ENCODE peak calls at places on chromosomes 11 and 22, in nine cellular contexts. V, R, H, K, G, E, W, T and S are unnamed samples.

GRCh38 chr11:31264834-31265233 is 104.7 kb downstream of the DCDC1 start:
- DNase-seq in R (no peak), E (no peak), W (no peak), K (no peak), G (no peak), H (no peak), T (no peak), V (no peak), S (no peak)

GRCh38 chr11:126416542-126417090 is 61.1 kb downstream of the ST3GAL4 start:
- DNase-seq in R (peak), G (peak), T (peak), H (no peak), W (peak), E (peak), V (peak), K (peak), S (peak)

GRCh38 chr11:279966-280761 is 2.0 kb downstream of the NLRP6 start:
- DNase-seq in G (no peak), K (no peak), V (no peak), H (peak), R (no peak), E (no peak), W (no peak), T (peak), S (no peak)

GRCh38 chr22:48836673-48837340 is 990.9 kb downstream of the BRD1 start:
- DNase-seq in H (no peak), G (no peak), T (no peak), K (no peak), E (no peak), W (no peak), R (no peak), V (no peak), S (no peak)

GRCh38 chr11:23021287-23021863 is 161.1 kb upstream of the CCDC179 start:
- DNase-seq in V (no peak), H (peak), K (no peak), R (no peak), W (no peak), T (peak), G (no peak), E (no peak), S (no peak)

GRCh38 chr11:12841946-12842630 is 167.0 kb upstream of the RASSF10 start:
- DNase-seq in R (no peak), T (peak), H (peak), V (no peak), K (no peak), W (no peak), G (no peak), E (no peak), S (no peak)

GRCh38 chr22:28029962-28030361 is 110.9 kb upstream of the PITPNB start:
- DNase-seq in V (no peak), W (peak), R (no peak), G (no peak), E (no peak), T (no peak), K (no peak), H (no peak), S (no peak)

GRCh38 chr11:41392591-41392990 is 66.9 kb downstream of the LRRC4C start:
- DNase-seq in E (no peak), K (no peak), W (no peak), T (peak), H (no peak), V (no peak), G (no peak), R (no peak), S (no peak)

GRCh38 chr11:926341-926916 is 759 bp downstream of the AP2A2 start:
- DNase-seq in R (no peak), V (no peak), W (no peak), K (peak), H (peak), E (no peak), T (peak), G (no peak), S (no peak)

GRCh38 chr11:121253951-121254350 is 38.6 kb upstream of the SC5D start:
- DNase-seq in H (no peak), K (no peak), E (no peak), T (no peak), R (no peak), V (no peak), W (no peak), G (no peak), S (no peak)

GRCh38 chr11:2553886-2554285 is 109.1 kb downstream of the KCNQ1 start:
- DNase-seq in T (no peak), H (no peak), W (no peak), E (no peak), R (no peak), V (no peak), G (no peak), K (no peak), S (no peak)

GRCh38 chr11:3836903-3837302 is 3.9 kb downstream of the RHOG start:
- DNase-seq in V (no peak), R (no peak), H (no peak), E (peak), W (no peak), K (peak), T (no peak), G (peak), S (peak)

GRCh38 chr11:110988731-110989130 is 256.8 kb upstream of the POU2AF2 start:
- DNase-seq in R (no peak), V (no peak), H (no peak), E (no peak), K (no peak), G (no peak), W (no peak), T (peak), S (no peak)

GRCh38 chr11:110990316-110990715 is 255.2 kb upstream of the POU2AF2 start:
- DNase-seq in W (no peak), E (no peak), G (no peak), R (no peak), T (no peak), V (no peak), K (no peak), H (no peak), S (no peak)

GRCh38 chr11:110992481-110992880 is 253.0 kb upstream of the POU2AF2 start:
- DNase-seq in R (no peak), H (no peak), T (no peak), G (no peak), E (no peak), V (no peak), K (no peak), W (no peak), S (no peak)

GRCh38 chr11:110991621-110992355 is 253.7 kb upstream of the POU2AF2 start:
- DNase-seq in K (peak), R (no peak), G (no peak), T (peak), W (no peak), E (no peak), H (no peak), V (no peak), S (no peak)

DNA sequence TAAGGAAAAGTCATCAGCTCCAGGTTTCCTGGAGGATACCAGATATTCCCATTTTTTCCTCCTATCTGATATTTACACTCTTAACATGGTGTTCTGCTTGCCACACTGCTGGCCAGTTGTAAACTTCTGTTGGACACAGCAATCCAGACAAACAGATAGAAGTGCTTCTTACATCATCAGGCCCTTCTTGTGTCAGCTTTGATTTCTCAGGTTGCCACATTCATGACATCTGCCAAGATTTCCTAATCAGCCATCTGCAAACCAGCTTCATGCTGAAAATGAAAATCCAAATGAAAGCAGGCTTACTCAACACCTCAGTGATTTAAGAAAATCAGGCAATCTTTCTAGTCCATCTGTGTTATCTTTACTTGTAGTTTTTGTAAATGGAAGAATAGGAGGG is 255.8 kb upstream of the POU2AF2 start:
- DNase-seq in W (no peak), V (no peak), G (no peak), R (no peak), T (peak), H (no peak), K (no peak), E (no peak), S (no peak)
- H3K27ac ChIP-seq in W (no peak), V (no peak), G (no peak), R (no peak), T (no peak), H (no peak), K (no peak), E (no peak), S (no peak)

GRCh38 chr11:45147871-45148270 is 1.4 kb downstream of the PRDM11 start:
- DNase-seq in H (no peak), R (no peak), T (no peak), G (no peak), W (no peak), V (no peak), K (no peak), E (no peak), S (no peak)
- H3K4me3 ChIP-seq in H (peak), R (peak), T (peak), G (peak), W (peak), V (peak), K (peak), E (peak), S (peak)

GRCh38 chr22:31627223-31627731 is 34.7 kb downstream of the PISD start:
- DNase-seq in V (no peak), W (no peak), R (no peak), T (no peak), K (peak), G (no peak), E (no peak), H (no peak), S (no peak)

GRCh38 chr22:31628362-31628761 is 33.7 kb downstream of the PISD start:
- DNase-seq in K (no peak), W (no peak), E (no peak), V (no peak), G (no peak), R (no peak), T (no peak), H (no peak), S (no peak)

GRCh38 chr22:31625257-31625640 is 36.8 kb downstream of the PISD start:
- DNase-seq in H (no peak), E (no peak), G (no peak), W (no peak), K (no peak), T (no peak), R (no peak), V (no peak), S (no peak)

GRCh38 chr22:31625661-31626426 is 36.2 kb downstream of the PISD start:
- DNase-seq in R (no peak), E (peak), W (no peak), G (no peak), K (peak), V (no peak), H (no peak), T (peak), S (no peak)

GRCh38 chr22:31626427-31627150 is 35.4 kb downstream of the PISD start:
- DNase-seq in H (no peak), K (peak), E (no peak), W (no peak), G (no peak), V (no peak), T (no peak), R (no peak), S (no peak)
- H3K27ac ChIP-seq in H (no peak), K (peak), E (peak), W (peak), G (no peak), V (peak), T (no peak), R (no peak), S (peak)

GRCh38 chr22:46052331-46052771 is 75.4 kb upstream of the WNT7B start:
- DNase-seq in K (no peak), R (no peak), W (peak), G (no peak), T (peak), H (no peak), E (peak), V (no peak), S (no peak)
- H3K4me3 ChIP-seq in K (peak), R (peak), W (peak), G (no peak), T (peak), H (no peak), E (peak), V (peak), S (peak)

GRCh38 chr11:116859175-116859574 is 21.8 kb upstream of the APOA1 start:
- DNase-seq in T (no peak), G (no peak), R (no peak), W (no peak), V (no peak), E (no peak), H (no peak), K (no peak), S (no peak)

GRCh38 chr11:116862101-116862637 is 24.7 kb upstream of the APOA1 start:
- DNase-seq in G (no peak), R (no peak), W (no peak), E (no peak), H (no peak), V (no peak), T (no peak), K (no peak), S (no peak)

GRCh38 chr11:116857936-116858335 is 20.5 kb upstream of the APOA1 start:
- DNase-seq in T (peak), W (no peak), V (no peak), H (no peak), K (no peak), G (no peak), E (no peak), R (no peak), S (no peak)

GRCh38 chr11:116861539-116861938 is 24.1 kb upstream of the APOA1 start:
- DNase-seq in G (no peak), E (no peak), K (no peak), R (no peak), H (no peak), W (no peak), V (no peak), T (peak), S (no peak)

GRCh38 chr11:116860303-116860702 is 22.9 kb upstream of the APOA1 start:
- DNase-seq in T (no peak), V (no peak), R (no peak), W (no peak), K (no peak), G (no peak), E (no peak), H (no peak), S (no peak)
- H3K27ac ChIP-seq in T (no peak), V (no peak), R (no peak), W (no peak), K (no peak), G (no peak), E (no peak), H (no peak), S (no peak)

DNA sequence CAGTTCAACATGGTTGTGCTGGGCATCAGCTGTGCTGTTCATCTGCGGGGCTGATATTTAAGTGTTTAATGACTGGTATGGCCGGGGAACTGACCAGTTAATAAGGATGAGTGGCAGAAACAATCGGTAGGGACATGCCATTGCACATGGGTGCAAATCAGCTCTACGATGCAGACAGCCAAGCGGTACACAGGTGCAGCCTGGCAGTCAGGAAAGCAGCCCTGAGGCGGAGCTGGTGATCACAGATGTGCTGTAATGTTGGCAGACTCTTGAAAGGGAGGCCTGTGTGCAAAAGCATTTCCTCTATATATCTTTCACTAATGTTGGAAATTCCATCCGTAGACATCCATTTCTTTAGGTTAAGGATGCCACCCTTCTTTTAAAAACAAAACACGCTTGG is 1.1 kb downstream of the MMP20 start:
- DNase-seq in V (no peak), K (no peak), H (no peak), W (no peak), T (no peak), E (no peak), R (no peak), G (no peak), S (no peak)
- H3K4me3 ChIP-seq in V (no peak), K (no peak), H (no peak), W (no peak), T (no peak), E (no peak), R (no peak), G (no peak), S (no peak)

DNA sequence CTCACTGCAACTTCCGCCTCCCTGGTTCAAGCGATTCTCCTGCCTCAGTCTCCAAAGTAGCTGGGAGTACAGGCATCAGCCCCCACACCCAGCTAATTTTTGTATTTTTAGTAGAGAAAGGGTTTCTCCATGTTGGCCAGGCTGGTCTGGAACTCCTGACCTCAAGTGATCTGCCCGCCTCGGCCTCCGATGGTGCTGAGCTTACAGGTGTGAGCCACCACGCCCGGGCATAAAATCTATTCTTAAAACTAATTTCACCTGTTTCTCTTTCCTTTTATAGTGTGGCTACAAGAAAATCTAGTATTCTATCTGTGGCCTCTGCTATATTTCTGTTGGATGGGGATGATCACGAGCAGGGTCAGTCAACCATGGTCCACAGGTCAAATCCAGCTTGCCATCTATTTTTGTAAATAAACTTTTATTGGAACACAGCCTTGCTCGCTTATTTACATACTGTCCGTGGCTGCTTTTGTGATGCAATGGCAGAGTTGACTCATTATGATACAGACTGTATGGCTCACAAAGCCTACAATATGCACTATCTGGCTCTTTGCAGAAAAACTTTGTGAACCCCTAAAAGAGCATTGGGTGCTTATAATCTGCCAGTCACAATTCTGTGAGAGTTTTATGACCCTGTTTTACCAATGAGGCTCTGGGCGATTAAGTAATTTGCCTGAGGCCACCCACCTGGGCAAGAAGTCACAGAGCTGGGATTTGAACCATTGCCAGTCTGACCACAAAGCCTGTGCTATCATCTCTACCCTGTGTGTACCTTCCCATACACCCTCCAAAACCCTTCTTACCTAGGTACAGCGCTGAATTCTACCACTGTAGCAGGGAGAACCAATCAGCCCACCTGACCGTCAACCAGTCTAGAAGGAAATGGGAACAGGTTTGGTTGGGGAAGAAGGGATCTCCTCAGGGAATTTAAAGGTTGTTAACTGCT is 28.3 kb downstream of the SLC1A2 start:
- DNase-seq in W (no peak), E (no peak), V (no peak), H (peak), T (peak), K (no peak), G (no peak), R (no peak), S (no peak)
- H3K27ac ChIP-seq in W (peak), E (no peak), V (peak), H (peak), T (no peak), K (no peak), G (no peak), R (no peak), S (no peak)

GRCh38 chr22:25753252-25753651 is 11.3 kb downstream of the MYO18B start:
- DNase-seq in R (no peak), V (no peak), K (no peak), H (no peak), W (no peak), G (no peak), T (no peak), E (no peak), S (no peak)
- H3K4me3 ChIP-seq in R (no peak), V (no peak), K (peak), H (no peak), W (no peak), G (no peak), T (no peak), E (peak), S (no peak)

DNA sequence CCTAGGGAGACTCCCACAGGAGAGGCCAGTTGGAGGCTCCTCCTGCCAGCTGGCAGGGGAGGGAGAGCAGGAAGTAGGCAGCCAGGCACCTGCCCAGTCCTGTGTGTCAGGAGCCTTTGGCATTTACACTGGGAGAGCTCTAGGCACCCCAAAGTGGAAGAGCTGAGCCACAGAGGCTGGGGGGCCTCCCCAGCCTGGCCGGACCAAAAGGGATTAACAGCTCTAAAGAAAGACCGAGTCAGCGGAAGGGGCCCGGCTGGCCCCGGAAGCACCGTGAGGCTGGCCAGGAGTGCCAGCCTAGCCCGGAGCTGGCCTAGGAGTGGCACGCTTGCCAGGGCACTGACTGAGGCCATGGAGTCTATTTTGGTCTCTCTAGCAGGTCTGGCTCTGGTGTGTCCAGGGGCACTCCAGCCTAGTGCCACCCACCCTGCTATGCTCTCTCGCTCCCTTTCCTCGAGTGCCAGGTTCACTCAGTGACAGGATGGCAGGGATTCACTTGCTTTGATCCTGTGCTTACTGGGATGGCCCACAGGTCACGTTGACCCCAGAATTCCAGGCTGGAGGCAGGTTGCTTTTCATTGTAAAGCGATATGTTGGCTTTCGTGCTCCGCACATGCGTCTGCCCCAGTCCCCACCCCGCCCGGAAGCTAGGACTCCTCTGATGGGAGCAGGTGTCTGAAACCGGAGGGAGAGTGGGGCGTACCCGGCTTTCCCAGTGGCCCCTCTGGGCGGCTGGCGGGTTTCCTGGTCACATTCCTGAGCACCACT is 3.3 kb upstream of the KMT5B start:
- DNase-seq in R (no peak), W (no peak), T (no peak), K (no peak), G (no peak), H (no peak), E (peak), V (no peak), S (no peak)
- H3K27ac ChIP-seq in R (no peak), W (no peak), T (no peak), K (no peak), G (no peak), H (peak), E (peak), V (peak), S (no peak)